ENCODE peak calls at places on chromosomes 5 and 9, in five cellular contexts. One of them, this sample, is unnamed.
A peak's percentile ranks its signal among the peaks of the same experiment; 100 is the strongest.

GRCh38 chr9:74940600-74940999 is 12.1 kb downstream of the C9orf40 start:
- DNase-seq in osteoblast: peak; percentile 54
- DNase-seq in body of pancreas: no peak
- DNase-seq in uterus: no peak
- DNase-seq in upper lobe of left lung: no peak
- DNase-seq in this sample: no peak

GRCh38 chr5:150113047-150113744 is 26.8 kb upstream of the CSF1R start:
- DNase-seq in osteoblast: peak; percentile 84
- DNase-seq in upper lobe of left lung: no peak
- DNase-seq in uterus: no peak
- DNase-seq in body of pancreas: no peak
- DNase-seq in this sample: no peak

GRCh38 chr5:6402939-6403338 is 24.6 kb upstream of the MED10 start:
- DNase-seq in body of pancreas: no peak
- DNase-seq in upper lobe of left lung: no peak
- DNase-seq in uterus: no peak
- DNase-seq in osteoblast: no peak
- DNase-seq in this sample: no peak

GRCh38 chr5:176788931-176789872 is 21.2 kb upstream of the UNC5A start:
- DNase-seq in uterus: no peak
- DNase-seq in body of pancreas: no peak
- DNase-seq in upper lobe of left lung: no peak
- DNase-seq in osteoblast: peak; percentile 78
- DNase-seq in this sample: no peak

GRCh38 chr5:24141046-24141445 is 503.7 kb downstream of the CDH10 start:
- DNase-seq in uterus: no peak
- DNase-seq in osteoblast: no peak
- DNase-seq in body of pancreas: no peak
- DNase-seq in upper lobe of left lung: no peak
- DNase-seq in this sample: no peak

GRCh38 chr9:98010450-98010849 is 27.3 kb downstream of the ANP32B start:
- DNase-seq in upper lobe of left lung: no peak
- DNase-seq in body of pancreas: no peak
- DNase-seq in osteoblast: no peak
- DNase-seq in uterus: no peak
- DNase-seq in this sample: no peak

GRCh38 chr9:107750741-107751521 is 261.4 kb upstream of the KLF4 start:
- DNase-seq in body of pancreas: peak; percentile 82
- DNase-seq in uterus: peak; percentile 95
- DNase-seq in upper lobe of left lung: peak; percentile 72
- DNase-seq in osteoblast: peak; percentile 90
- DNase-seq in this sample: no peak

GRCh38 chr9:112338561-112338960 is 5.1 kb upstream of the PTBP3 start:
- DNase-seq in upper lobe of left lung: no peak
- DNase-seq in osteoblast: peak; percentile 66
- DNase-seq in body of pancreas: no peak
- DNase-seq in uterus: no peak
- DNase-seq in this sample: no peak

GRCh38 chr5:175456105-175456504 is 12.1 kb upstream of the DRD1 start:
- DNase-seq in osteoblast: no peak
- DNase-seq in upper lobe of left lung: no peak
- DNase-seq in uterus: no peak
- DNase-seq in body of pancreas: no peak
- DNase-seq in this sample: no peak

GRCh38 chr5:95565280-95565920 is 10.5 kb downstream of the ARSK start:
- DNase-seq in uterus: no peak
- DNase-seq in upper lobe of left lung: no peak
- DNase-seq in body of pancreas: no peak
- DNase-seq in osteoblast: peak; percentile 80
- DNase-seq in this sample: no peak

GRCh38 chr9:136697146-136697820 is 10.0 kb upstream of the AGPAT2 start:
- DNase-seq in body of pancreas: peak; percentile 37
- DNase-seq in osteoblast: no peak
- DNase-seq in uterus: no peak
- DNase-seq in upper lobe of left lung: no peak
- DNase-seq in this sample: no peak

GRCh38 chr5:124544366-124545055 is 201.9 kb downstream of the ZNF608 start:
- DNase-seq in osteoblast: no peak
- DNase-seq in body of pancreas: no peak
- DNase-seq in uterus: no peak
- DNase-seq in upper lobe of left lung: no peak
- DNase-seq in this sample: no peak

GRCh38 chr9:95937131-95937530 is 61.6 kb downstream of the ERCC6L2 start:
- DNase-seq in osteoblast: no peak
- DNase-seq in upper lobe of left lung: no peak
- DNase-seq in body of pancreas: no peak
- DNase-seq in uterus: no peak
- DNase-seq in this sample: no peak

GRCh38 chr9:12054235-12054634 is 639.0 kb upstream of the TYRP1 start:
- DNase-seq in uterus: no peak
- DNase-seq in body of pancreas: no peak
- DNase-seq in osteoblast: no peak
- DNase-seq in upper lobe of left lung: no peak
- DNase-seq in this sample: no peak

GRCh38 chr5:176418251-176418650 is 1.9 kb upstream of the CLTB start:
- DNase-seq in osteoblast: no peak
- DNase-seq in uterus: no peak
- DNase-seq in upper lobe of left lung: no peak
- DNase-seq in body of pancreas: no peak
- DNase-seq in this sample: no peak

GRCh38 chr9:36625006-36625600 is 52.4 kb downstream of the MELK start:
- DNase-seq in osteoblast: peak; percentile 95
- DNase-seq in uterus: no peak
- DNase-seq in upper lobe of left lung: no peak
- DNase-seq in body of pancreas: peak; percentile 69
- DNase-seq in this sample: no peak

DNA sequence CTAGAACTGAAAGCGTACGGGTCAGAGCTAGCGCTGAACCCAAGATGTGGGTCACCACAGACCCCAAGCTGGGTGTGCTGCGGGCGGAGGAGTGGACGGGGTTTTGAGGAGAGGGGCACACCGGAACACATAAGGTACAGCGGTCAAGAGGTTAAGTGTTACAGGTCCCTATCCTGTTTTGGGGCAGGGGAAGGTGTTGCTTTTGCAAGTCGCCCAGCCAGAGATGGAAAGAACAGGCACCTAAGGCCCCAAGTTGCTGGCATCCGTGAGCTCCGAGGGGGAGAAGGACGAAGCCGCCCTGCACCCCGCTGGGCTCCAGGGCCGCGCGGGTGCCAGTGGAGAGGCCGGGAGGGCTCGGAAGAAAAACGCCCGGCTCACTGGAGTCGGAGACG is 859 bp downstream of the GNA14 start:
- DNase-seq in osteoblast: peak; percentile 32
- DNase-seq in upper lobe of left lung: no peak
- DNase-seq in uterus: peak; percentile 21
- DNase-seq in body of pancreas: no peak
- DNase-seq in this sample: no peak
- H3K4me3 ChIP-seq in osteoblast: peak overlapping the region; percentile 73
- H3K4me3 ChIP-seq in upper lobe of left lung: peak overlapping the region; percentile 51
- H3K4me3 ChIP-seq in uterus: peak overlapping the region; percentile 70
- H3K4me3 ChIP-seq in body of pancreas: no peak overlapping the region
- H3K4me3 ChIP-seq in this sample: no peak overlapping the region

GRCh38 chr5:168341178-168341577 is 49.7 kb downstream of the WWC1 start:
- DNase-seq in body of pancreas: no peak
- DNase-seq in osteoblast: no peak
- DNase-seq in upper lobe of left lung: no peak
- DNase-seq in uterus: no peak
- DNase-seq in this sample: no peak
- H3K27ac ChIP-seq in body of pancreas: no peak overlapping the region
- H3K27ac ChIP-seq in osteoblast: no peak overlapping the region
- H3K27ac ChIP-seq in upper lobe of left lung: no peak overlapping the region
- H3K27ac ChIP-seq in uterus: no peak overlapping the region
- H3K27ac ChIP-seq in this sample: no peak overlapping the region

DNA sequence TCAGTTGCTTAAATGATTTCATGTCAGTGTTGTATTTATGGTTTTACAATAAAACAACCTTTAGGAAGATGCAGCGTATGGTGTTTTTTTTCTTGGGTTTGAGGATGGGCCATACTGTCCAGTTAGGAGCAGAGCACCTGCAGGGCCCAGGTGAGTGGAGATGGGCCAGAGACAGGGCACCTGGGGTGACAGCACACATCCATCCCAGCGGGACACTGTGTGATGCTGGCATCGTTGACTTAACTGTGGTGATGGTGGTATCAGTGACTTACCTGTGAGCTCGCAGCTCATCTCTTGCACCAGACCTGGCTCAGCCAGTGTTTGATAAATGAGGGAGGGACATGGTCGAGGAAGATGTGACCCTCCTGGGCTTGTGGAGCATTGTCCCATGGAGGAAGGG is 21.6 kb downstream of the AMBP start:
- DNase-seq in upper lobe of left lung: peak; percentile 14
- DNase-seq in uterus: no peak
- DNase-seq in osteoblast: no peak
- DNase-seq in body of pancreas: no peak
- DNase-seq in this sample: no peak
- H3K4me3 ChIP-seq in upper lobe of left lung: no peak overlapping the region
- H3K4me3 ChIP-seq in uterus: no peak overlapping the region
- H3K4me3 ChIP-seq in osteoblast: no peak overlapping the region
- H3K4me3 ChIP-seq in body of pancreas: no peak overlapping the region
- H3K4me3 ChIP-seq in this sample: no peak overlapping the region

DNA sequence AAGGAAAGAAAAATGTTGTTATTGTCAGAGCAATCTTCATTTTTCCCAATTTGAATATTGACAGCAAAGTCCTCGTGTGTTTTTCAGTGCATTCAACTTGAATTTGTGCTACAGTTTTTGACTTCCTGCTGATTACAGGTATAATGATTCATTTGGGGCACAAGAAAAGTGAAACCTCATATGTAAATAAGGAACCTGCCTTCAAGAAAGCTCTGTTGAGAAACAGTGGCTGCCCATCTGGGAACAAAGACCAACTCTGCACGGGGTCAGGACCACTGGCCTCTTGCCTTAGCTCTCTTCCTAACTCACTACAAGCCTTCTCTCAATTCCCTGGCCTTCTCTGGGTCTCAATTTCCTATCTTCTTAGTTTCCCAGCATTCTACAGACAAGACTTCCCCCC is 21.0 kb downstream of the TIMD4 start:
- DNase-seq in body of pancreas: no peak
- DNase-seq in uterus: no peak
- DNase-seq in upper lobe of left lung: no peak
- DNase-seq in osteoblast: no peak
- DNase-seq in this sample: no peak
- H3K27ac ChIP-seq in body of pancreas: no peak overlapping the region
- H3K27ac ChIP-seq in uterus: no peak overlapping the region
- H3K27ac ChIP-seq in upper lobe of left lung: no peak overlapping the region
- H3K27ac ChIP-seq in osteoblast: no peak overlapping the region
- H3K27ac ChIP-seq in this sample: no peak overlapping the region

GRCh38 chr5:138468133-138468965 is 3.1 kb downstream of the EGR1 start:
- DNase-seq in uterus: no peak
- DNase-seq in osteoblast: no peak
- DNase-seq in body of pancreas: no peak
- DNase-seq in upper lobe of left lung: no peak
- DNase-seq in this sample: no peak
- H3K4me3 ChIP-seq in uterus: peak overlapping the region; percentile 69
- H3K4me3 ChIP-seq in osteoblast: peak overlapping the region; percentile 92
- H3K4me3 ChIP-seq in body of pancreas: no peak overlapping the region
- H3K4me3 ChIP-seq in upper lobe of left lung: no peak overlapping the region
- H3K4me3 ChIP-seq in this sample: no peak overlapping the region

GRCh38 chr5:154834045-154834444 is 16.4 kb downstream of the FAXDC2 start:
- DNase-seq in uterus: no peak
- DNase-seq in upper lobe of left lung: no peak
- DNase-seq in osteoblast: no peak
- DNase-seq in body of pancreas: no peak
- DNase-seq in this sample: no peak

GRCh38 chr5:154831451-154831850 is 19.0 kb downstream of the FAXDC2 start:
- DNase-seq in body of pancreas: no peak
- DNase-seq in upper lobe of left lung: no peak
- DNase-seq in uterus: no peak
- DNase-seq in osteoblast: no peak
- DNase-seq in this sample: no peak

GRCh38 chr5:154837009-154837881 is 13.2 kb downstream of the FAXDC2 start:
- DNase-seq in body of pancreas: no peak
- DNase-seq in uterus: no peak
- DNase-seq in upper lobe of left lung: no peak
- DNase-seq in osteoblast: no peak
- DNase-seq in this sample: no peak

GRCh38 chr5:154840435-154841272 is 9.7 kb downstream of the FAXDC2 start:
- DNase-seq in osteoblast: no peak
- DNase-seq in body of pancreas: no peak
- DNase-seq in uterus: no peak
- DNase-seq in upper lobe of left lung: no peak
- DNase-seq in this sample: no peak

DNA sequence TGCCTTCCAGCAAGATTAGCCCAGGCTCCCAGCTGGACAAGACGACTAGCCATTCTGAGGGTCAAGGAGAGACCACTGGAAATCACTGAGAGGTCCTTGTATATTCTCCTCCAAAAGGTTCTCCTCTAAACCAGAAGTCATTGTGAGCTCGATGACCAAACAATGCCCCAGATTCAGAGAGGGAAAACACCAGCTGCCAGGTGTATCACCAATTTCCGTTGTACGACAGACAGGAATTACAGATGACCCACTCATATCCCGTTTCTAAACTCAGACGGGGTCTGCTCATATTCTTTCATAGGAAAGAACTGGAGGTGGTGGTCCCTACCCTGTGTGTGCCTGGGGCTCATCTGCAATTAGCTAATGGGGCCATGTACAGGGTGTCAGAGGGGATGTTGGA is 14.2 kb downstream of the FAXDC2 start:
- DNase-seq in upper lobe of left lung: no peak
- DNase-seq in body of pancreas: no peak
- DNase-seq in uterus: no peak
- DNase-seq in osteoblast: no peak
- DNase-seq in this sample: no peak
- H3K27ac ChIP-seq in upper lobe of left lung: peak overlapping the region; percentile 22
- H3K27ac ChIP-seq in body of pancreas: no peak overlapping the region
- H3K27ac ChIP-seq in uterus: peak overlapping the region; percentile 45
- H3K27ac ChIP-seq in osteoblast: no peak overlapping the region
- H3K27ac ChIP-seq in this sample: no peak overlapping the region

DNA sequence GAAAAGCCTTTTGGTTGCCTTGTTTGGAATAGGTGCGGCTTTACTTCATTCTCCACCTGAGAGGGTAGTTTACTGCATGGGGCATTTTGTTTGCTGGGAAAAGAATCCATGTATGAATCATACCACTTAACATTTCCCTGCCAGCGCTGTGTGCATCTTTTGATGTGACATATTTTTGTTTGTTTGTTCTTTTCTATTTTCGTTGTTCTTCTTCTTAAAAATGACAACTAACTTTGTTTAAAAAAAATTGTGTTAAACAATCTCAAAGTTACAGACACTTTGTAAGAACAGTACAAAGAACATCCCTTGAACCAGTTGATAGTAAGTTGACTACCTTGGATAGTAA is 113.2 kb downstream of the GCNT1 start:
- DNase-seq in body of pancreas: no peak
- DNase-seq in uterus: no peak
- DNase-seq in upper lobe of left lung: no peak
- DNase-seq in osteoblast: no peak
- DNase-seq in this sample: no peak
- H3K4me3 ChIP-seq in body of pancreas: no peak overlapping the region
- H3K4me3 ChIP-seq in uterus: no peak overlapping the region
- H3K4me3 ChIP-seq in upper lobe of left lung: no peak overlapping the region
- H3K4me3 ChIP-seq in osteoblast: no peak overlapping the region
- H3K4me3 ChIP-seq in this sample: no peak overlapping the region

GRCh38 chr5:41770799-41771198 is 99.4 kb downstream of the OXCT1 start:
- DNase-seq in uterus: no peak
- DNase-seq in osteoblast: no peak
- DNase-seq in body of pancreas: no peak
- DNase-seq in upper lobe of left lung: no peak
- DNase-seq in this sample: no peak
- H3K27ac ChIP-seq in uterus: no peak overlapping the region
- H3K27ac ChIP-seq in osteoblast: no peak overlapping the region
- H3K27ac ChIP-seq in body of pancreas: no peak overlapping the region
- H3K27ac ChIP-seq in upper lobe of left lung: no peak overlapping the region
- H3K27ac ChIP-seq in this sample: no peak overlapping the region

This sample was measured in effector memory CD4-positive, alpha-beta T cell.